ENCODE peak calls at places on chromosomes 4 and X, in eight cellular contexts. One of them, this sample, is unnamed.

GRCh38 chrX:47662144-47662657 is 3.2 kb upstream of the UXT start:
- DNase-seq in CD8-positive, alpha-beta T cell: no peak
- DNase-seq in nephron progenitor cell: no peak
- DNase-seq in right lobe of liver: no peak
- DNase-seq in AG10803: peak
- DNase-seq in GM12865: no peak
- DNase-seq in fibroblast of mammary gland: peak
- DNase-seq in GM13977: no peak
- DNase-seq in this sample: no peak

GRCh38 chrX:151830911-151831310 is 81.8 kb upstream of the MAGEA4 start:
- DNase-seq in CD8-positive, alpha-beta T cell: no peak
- DNase-seq in nephron progenitor cell: no peak
- DNase-seq in right lobe of liver: no peak
- DNase-seq in AG10803: no peak
- DNase-seq in GM12865: no peak
- DNase-seq in fibroblast of mammary gland: no peak
- DNase-seq in GM13977: no peak
- DNase-seq in this sample: peak

GRCh38 chr4:165158762-165159161 is 46.1 kb upstream of the TMEM192 start:
- DNase-seq in CD8-positive, alpha-beta T cell: no peak
- DNase-seq in nephron progenitor cell: no peak
- DNase-seq in right lobe of liver: no peak
- DNase-seq in AG10803: no peak
- DNase-seq in GM12865: no peak
- DNase-seq in fibroblast of mammary gland: no peak
- DNase-seq in GM13977: no peak
- DNase-seq in this sample: no peak

GRCh38 chr4:147362868-147363440 is 117.9 kb upstream of the EDNRA start:
- DNase-seq in CD8-positive, alpha-beta T cell: no peak
- DNase-seq in nephron progenitor cell: no peak
- DNase-seq in right lobe of liver: peak
- DNase-seq in AG10803: peak
- DNase-seq in GM12865: no peak
- DNase-seq in fibroblast of mammary gland: peak
- DNase-seq in GM13977: no peak
- DNase-seq in this sample: no peak

GRCh38 chrX:25007059-25008053 is 8.4 kb downstream of the ARX start:
- DNase-seq in CD8-positive, alpha-beta T cell: no peak
- DNase-seq in nephron progenitor cell: peak
- DNase-seq in right lobe of liver: no peak
- DNase-seq in AG10803: no peak
- DNase-seq in GM12865: no peak
- DNase-seq in fibroblast of mammary gland: no peak
- DNase-seq in GM13977: no peak
- DNase-seq in this sample: no peak

GRCh38 chrX:73563740-73564073 is 710 bp downstream of the CHIC1 start:
- DNase-seq in CD8-positive, alpha-beta T cell: peak
- DNase-seq in nephron progenitor cell: no peak
- DNase-seq in right lobe of liver: no peak
- DNase-seq in AG10803: peak
- DNase-seq in GM12865: peak
- DNase-seq in fibroblast of mammary gland: peak
- DNase-seq in GM13977: no peak
- DNase-seq in this sample: no peak

GRCh38 chr4:184401397-184402171 is 72.8 kb downstream of the IRF2 start:
- DNase-seq in CD8-positive, alpha-beta T cell: no peak
- DNase-seq in nephron progenitor cell: no peak
- DNase-seq in right lobe of liver: no peak
- DNase-seq in AG10803: no peak
- DNase-seq in GM12865: no peak
- DNase-seq in fibroblast of mammary gland: no peak
- DNase-seq in GM13977: no peak
- DNase-seq in this sample: no peak

GRCh38 chr4:7375427-7375826 is 59.3 kb downstream of the PSAPL1 start:
- DNase-seq in CD8-positive, alpha-beta T cell: no peak
- DNase-seq in nephron progenitor cell: no peak
- DNase-seq in right lobe of liver: no peak
- DNase-seq in AG10803: peak
- DNase-seq in GM12865: no peak
- DNase-seq in fibroblast of mammary gland: peak
- DNase-seq in GM13977: no peak
- DNase-seq in this sample: no peak

GRCh38 chrX:67436867-67437266 is 107.0 kb upstream of the AR start:
- DNase-seq in CD8-positive, alpha-beta T cell: no peak
- DNase-seq in nephron progenitor cell: no peak
- DNase-seq in right lobe of liver: no peak
- DNase-seq in AG10803: no peak
- DNase-seq in GM12865: no peak
- DNase-seq in fibroblast of mammary gland: no peak
- DNase-seq in GM13977: no peak
- DNase-seq in this sample: no peak

GRCh38 chr4:158821228-158822009 is 52.6 kb downstream of the FNIP2 start:
- DNase-seq in CD8-positive, alpha-beta T cell: no peak
- DNase-seq in nephron progenitor cell: no peak
- DNase-seq in right lobe of liver: no peak
- DNase-seq in AG10803: peak
- DNase-seq in GM12865: peak
- DNase-seq in fibroblast of mammary gland: peak
- DNase-seq in GM13977: no peak
- DNase-seq in this sample: no peak

GRCh38 chr4:73661646-73662119 is 41.4 kb upstream of the RASSF6 start:
- DNase-seq in CD8-positive, alpha-beta T cell: no peak
- DNase-seq in nephron progenitor cell: no peak
- DNase-seq in right lobe of liver: no peak
- DNase-seq in AG10803: peak
- DNase-seq in GM12865: no peak
- DNase-seq in fibroblast of mammary gland: peak
- DNase-seq in GM13977: no peak
- DNase-seq in this sample: no peak

GRCh38 chr4:8201341-8201781 is 2.3 kb downstream of the SH3TC1 start:
- DNase-seq in CD8-positive, alpha-beta T cell: no peak
- DNase-seq in nephron progenitor cell: no peak
- DNase-seq in right lobe of liver: no peak
- DNase-seq in AG10803: no peak
- DNase-seq in GM12865: peak
- DNase-seq in fibroblast of mammary gland: no peak
- DNase-seq in GM13977: peak
- DNase-seq in this sample: no peak

GRCh38 chr4:82618321-82618720 is 56.5 kb upstream of the TMEM150C start:
- DNase-seq in CD8-positive, alpha-beta T cell: no peak
- DNase-seq in nephron progenitor cell: peak
- DNase-seq in right lobe of liver: no peak
- DNase-seq in AG10803: peak
- DNase-seq in GM12865: no peak
- DNase-seq in fibroblast of mammary gland: peak
- DNase-seq in GM13977: no peak
- DNase-seq in this sample: no peak

DNA sequence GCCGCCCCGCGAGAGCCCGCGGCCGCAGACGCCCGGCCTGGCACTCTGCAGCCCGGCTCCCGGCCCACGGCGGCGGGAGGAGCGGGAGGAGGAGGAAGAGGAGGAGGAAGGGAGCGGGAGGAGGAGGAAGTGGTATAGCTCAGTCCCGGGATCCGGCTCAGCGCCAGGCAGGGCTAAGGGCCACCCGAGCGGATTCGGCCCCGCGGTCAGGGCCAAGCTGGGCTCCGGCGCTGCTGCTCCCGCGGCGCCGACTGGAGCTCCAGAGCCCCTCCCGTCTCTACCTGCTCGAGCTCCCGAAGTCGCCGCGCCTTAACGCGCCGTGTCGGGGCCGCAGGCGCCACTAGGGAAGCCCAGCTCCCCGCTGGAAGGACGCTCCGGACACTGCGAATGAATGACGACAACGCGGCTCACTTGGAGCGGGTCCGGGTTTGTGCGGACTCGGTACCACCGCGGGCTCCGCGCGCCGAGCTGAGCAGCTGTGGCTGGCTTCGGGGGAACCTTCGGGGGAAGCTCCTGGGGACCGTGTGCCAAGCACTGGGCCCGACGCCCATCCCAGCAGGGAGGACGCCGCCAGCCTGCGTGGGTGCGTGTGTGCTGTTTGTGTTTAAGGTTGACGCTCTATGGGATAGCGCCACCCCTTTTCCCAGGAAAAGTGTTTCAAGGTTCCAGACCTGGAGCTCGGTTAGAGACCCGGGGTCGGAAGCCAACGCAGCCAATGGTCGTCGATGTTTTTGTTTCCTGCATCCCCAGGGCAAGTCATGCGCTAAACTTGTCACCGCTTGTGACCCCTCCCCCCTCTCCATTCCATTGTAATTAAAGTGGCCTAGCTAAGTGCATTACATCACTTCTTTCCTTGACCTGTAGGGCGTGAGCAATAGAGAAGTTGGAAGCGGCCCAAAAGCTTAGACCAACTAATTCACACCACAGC is at the start of gene TBC1D9:
- DNase-seq in CD8-positive, alpha-beta T cell: no peak
- DNase-seq in nephron progenitor cell: peak
- DNase-seq in right lobe of liver: peak
- DNase-seq in AG10803: peak
- DNase-seq in GM12865: peak
- DNase-seq in fibroblast of mammary gland: peak
- DNase-seq in GM13977: peak
- DNase-seq in this sample: peak
- TF ChIP-seq CTCF in CD8-positive, alpha-beta T cell: no peak
- TF ChIP-seq CTCF in nephron progenitor cell: no peak
- TF ChIP-seq CTCF in right lobe of liver: no peak
- TF ChIP-seq CTCF in AG10803: no peak
- TF ChIP-seq CTCF in GM12865: no peak
- TF ChIP-seq CTCF in fibroblast of mammary gland: no peak
- TF ChIP-seq CTCF in GM13977: no peak
- TF ChIP-seq CTCF in this sample: no peak

DNA sequence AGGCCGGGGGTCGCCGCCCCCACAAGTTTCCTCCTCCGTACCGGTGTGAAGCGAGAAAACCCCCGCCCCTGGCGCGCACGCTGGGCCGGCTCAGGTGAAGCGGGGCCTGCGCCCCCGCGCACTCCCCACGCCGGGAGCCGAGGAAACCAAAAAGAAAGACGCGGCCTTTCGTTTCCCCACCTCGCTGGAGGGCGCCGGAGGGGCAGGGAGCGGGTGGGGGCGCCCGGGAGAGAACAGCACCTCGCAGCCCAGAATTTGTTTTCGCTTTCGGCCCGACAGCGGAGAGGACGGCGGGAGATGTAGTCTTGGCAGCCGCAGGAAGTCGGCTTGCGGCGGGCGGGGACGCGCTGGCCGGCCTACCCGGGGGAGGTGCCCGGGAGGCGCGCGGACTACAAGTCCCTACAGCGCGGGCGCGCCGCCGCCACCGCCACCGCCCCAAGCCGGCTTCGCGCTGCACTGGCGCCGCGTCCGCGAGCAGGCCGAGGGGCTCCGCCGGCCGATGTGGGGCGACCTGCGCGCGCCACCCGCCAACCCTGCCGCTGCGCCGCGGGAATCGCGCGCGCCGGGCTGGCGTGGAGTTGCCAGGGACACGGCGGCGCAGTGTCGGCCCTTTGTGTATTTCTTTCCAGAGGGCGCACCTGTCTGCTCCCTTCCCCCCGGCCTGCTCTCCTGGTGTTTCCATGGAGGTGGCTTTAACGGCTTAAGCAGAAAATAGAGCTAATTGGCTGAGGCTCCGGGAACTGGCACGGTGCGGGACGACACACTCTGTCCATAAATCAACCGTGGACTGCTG is at the start of gene OTUD4:
- DNase-seq in CD8-positive, alpha-beta T cell: peak
- DNase-seq in nephron progenitor cell: peak
- DNase-seq in right lobe of liver: peak
- DNase-seq in AG10803: peak
- DNase-seq in GM12865: peak
- DNase-seq in fibroblast of mammary gland: peak
- DNase-seq in GM13977: peak
- DNase-seq in this sample: peak
- TF ChIP-seq CTCF in CD8-positive, alpha-beta T cell: no peak
- TF ChIP-seq CTCF in nephron progenitor cell: no peak
- TF ChIP-seq CTCF in right lobe of liver: no peak
- TF ChIP-seq CTCF in AG10803: peak
- TF ChIP-seq CTCF in GM12865: peak
- TF ChIP-seq CTCF in fibroblast of mammary gland: no peak
- TF ChIP-seq CTCF in GM13977: peak
- TF ChIP-seq CTCF in this sample: no peak

GRCh38 chr4:75514131-75514948 is at the start of the genes RCHY1 and THAP6:
- DNase-seq in CD8-positive, alpha-beta T cell: peak
- DNase-seq in nephron progenitor cell: peak
- DNase-seq in right lobe of liver: peak
- DNase-seq in AG10803: peak
- DNase-seq in GM12865: peak
- DNase-seq in fibroblast of mammary gland: peak
- DNase-seq in GM13977: peak
- DNase-seq in this sample: peak
- TF ChIP-seq CTCF in CD8-positive, alpha-beta T cell: no peak
- TF ChIP-seq CTCF in nephron progenitor cell: no peak
- TF ChIP-seq CTCF in right lobe of liver: no peak
- TF ChIP-seq CTCF in AG10803: peak
- TF ChIP-seq CTCF in GM12865: no peak
- TF ChIP-seq CTCF in fibroblast of mammary gland: no peak
- TF ChIP-seq CTCF in GM13977: no peak
- TF ChIP-seq CTCF in this sample: no peak

GRCh38 chr4:87105101-87105852 is 115.1 kb downstream of the KLHL8 start:
- DNase-seq in CD8-positive, alpha-beta T cell: no peak
- DNase-seq in nephron progenitor cell: no peak
- DNase-seq in right lobe of liver: no peak
- DNase-seq in AG10803: no peak
- DNase-seq in GM12865: no peak
- DNase-seq in fibroblast of mammary gland: no peak
- DNase-seq in GM13977: no peak
- DNase-seq in this sample: no peak

GRCh38 chr4:87109121-87109520 is 111.3 kb downstream of the KLHL8 start:
- DNase-seq in CD8-positive, alpha-beta T cell: no peak
- DNase-seq in nephron progenitor cell: no peak
- DNase-seq in right lobe of liver: no peak
- DNase-seq in AG10803: no peak
- DNase-seq in GM12865: no peak
- DNase-seq in fibroblast of mammary gland: no peak
- DNase-seq in GM13977: no peak
- DNase-seq in this sample: no peak

GRCh38 chr4:87112063-87112462 is 108.4 kb downstream of the KLHL8 start:
- DNase-seq in CD8-positive, alpha-beta T cell: no peak
- DNase-seq in nephron progenitor cell: no peak
- DNase-seq in right lobe of liver: no peak
- DNase-seq in AG10803: no peak
- DNase-seq in GM12865: no peak
- DNase-seq in fibroblast of mammary gland: no peak
- DNase-seq in GM13977: no peak
- DNase-seq in this sample: no peak

GRCh38 chr4:87109945-87110344 is 110.5 kb downstream of the KLHL8 start:
- DNase-seq in CD8-positive, alpha-beta T cell: no peak
- DNase-seq in nephron progenitor cell: no peak
- DNase-seq in right lobe of liver: no peak
- DNase-seq in AG10803: no peak
- DNase-seq in GM12865: no peak
- DNase-seq in fibroblast of mammary gland: no peak
- DNase-seq in GM13977: no peak
- DNase-seq in this sample: no peak

DNA sequence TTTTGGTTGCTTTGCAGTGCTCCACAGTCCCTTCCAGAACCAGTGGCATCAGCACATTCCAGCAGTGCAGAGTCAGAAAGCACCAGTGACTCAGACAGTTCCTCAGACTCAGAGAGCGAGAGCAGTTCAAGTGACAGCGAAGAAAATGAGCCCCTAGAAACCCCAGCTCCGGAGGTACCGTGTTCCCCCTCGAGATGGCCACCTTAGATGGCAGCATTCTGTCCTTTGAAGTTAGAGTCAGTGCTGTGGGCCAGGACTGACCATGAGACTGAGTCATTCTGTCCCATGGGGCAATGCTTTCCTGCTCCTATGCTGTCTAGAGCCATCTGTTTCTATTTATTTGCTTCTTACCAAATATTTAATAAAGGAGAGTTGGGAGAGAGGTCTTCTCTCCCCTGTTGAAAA is 112.3 kb downstream of the KLHL8 start:
- DNase-seq in CD8-positive, alpha-beta T cell: no peak
- DNase-seq in nephron progenitor cell: no peak
- DNase-seq in right lobe of liver: no peak
- DNase-seq in AG10803: peak
- DNase-seq in GM12865: no peak
- DNase-seq in fibroblast of mammary gland: peak
- DNase-seq in GM13977: no peak
- DNase-seq in this sample: no peak
- TF ChIP-seq CTCF in CD8-positive, alpha-beta T cell: no peak
- TF ChIP-seq CTCF in nephron progenitor cell: no peak
- TF ChIP-seq CTCF in right lobe of liver: no peak
- TF ChIP-seq CTCF in AG10803: peak
- TF ChIP-seq CTCF in GM12865: no peak
- TF ChIP-seq CTCF in fibroblast of mammary gland: peak
- TF ChIP-seq CTCF in GM13977: no peak
- TF ChIP-seq CTCF in this sample: no peak

This sample was measured in endothelial cell.